ENCODE peak calls at places on chromosomes 6 and 20, in nine cellular contexts. L, W, K, V, B, S, E, N and Q are unnamed samples.

GRCh38 chr20:32797160-32797468 is 22.6 kb upstream of the MAPRE1 start:
- DNase-seq in V (no peak), W (no peak), K (no peak), E (no peak), N (no peak), L (no peak), B (no peak), S (no peak), Q (no peak)

GRCh38 chr6:169457762-169458161 is 204.1 kb upstream of the THBS2 start:
- DNase-seq in L (no peak), S (no peak), V (no peak), B (no peak), W (no peak), N (no peak), K (no peak), E (no peak), Q (no peak)

GRCh38 chr6:11366934-11367637 is 134.6 kb upstream of the NEDD9 start:
- DNase-seq in V (no peak), N (no peak), S (no peak), W (no peak), L (peak; percentile 45), K (no peak), E (no peak), B (no peak), Q (no peak)

GRCh38 chr20:56944546-56944945 is 315.4 kb downstream of the TFAP2C start:
- DNase-seq in L (no peak), K (no peak), V (no peak), W (no peak), E (no peak), S (no peak), N (no peak), B (no peak), Q (no peak)

GRCh38 chr20:46056970-46057855 is 28.2 kb downstream of the SLC12A5 start:
- DNase-seq in V (no peak), E (no peak), L (peak; percentile 48), N (no peak), W (peak; percentile 19), K (peak; percentile 54), S (peak; percentile 83), B (peak; percentile 45), Q (no peak)

GRCh38 chr6:29627762-29628418 is 5.1 kb downstream of the GABBR1 start:
- DNase-seq in S (peak; percentile 85), N (no peak), B (peak; percentile 84), E (peak; percentile 23), L (peak; percentile 91), W (peak; percentile 90), K (peak; percentile 67), V (peak; percentile 75), Q (no peak)

GRCh38 chr6:89022747-89023289 is 57.7 kb upstream of the PNRC1 start:
- DNase-seq in S (no peak), V (no peak), E (no peak), L (peak; percentile 73), N (no peak), K (no peak), B (no peak), W (no peak), Q (no peak)

GRCh38 chr6:324116-324728 is 31.9 kb downstream of the DUSP22 start:
- DNase-seq in N (no peak), E (no peak), K (peak; percentile 46), L (no peak), W (no peak), S (no peak), V (no peak), B (no peak), Q (no peak)

GRCh38 chr20:53316221-53316937 is 277.3 kb downstream of the ZNF217 start:
- DNase-seq in W (no peak), B (no peak), K (no peak), S (no peak), N (no peak), L (no peak), E (no peak), V (no peak), Q (no peak)

GRCh38 chr6:159832941-159833340 is 32.9 kb downstream of the PNLDC1 start:
- DNase-seq in S (no peak), K (no peak), L (no peak), E (no peak), B (no peak), W (no peak), V (no peak), N (no peak), Q (no peak)